ENCODE peak calls at places on chromosomes 2 and 18, in nine cellular contexts. A is heart right ventricle, G is tibial nerve, B is fibroblast of lung, Q is A549, M is MM.1S, S is retinal pigment epithelial cell, V is Panc1, T is bronchial epithelial cell. P is an unnamed sample.

GRCh38 chr2:100344433-100344832 is 22.1 kb upstream of the LONRF2 start:
- DNase-seq in A (no peak), G (no peak), B (no peak), Q (no peak), M (no peak), S (no peak), V (no peak), T (no peak), P (no peak)

GRCh38 chr18:44939037-44939665 is 258.5 kb downstream of the SETBP1 start:
- DNase-seq in A (no peak), G (no peak), B (no peak), Q (peak; percentile 5), M (no peak), S (no peak), V (no peak), T (peak; percentile 78), P (no peak)

GRCh38 chr2:3449936-3450335 is 69.4 kb downstream of the ADI1 start:
- DNase-seq in A (no peak), G (no peak), B (no peak), Q (no peak), M (no peak), S (no peak), V (no peak), T (no peak), P (no peak)

GRCh38 chr2:72000110-72000509 is 147.6 kb downstream of the CYP26B1 start:
- DNase-seq in A (no peak), G (no peak), B (no peak), Q (no peak), M (no peak), S (no peak), V (no peak), T (no peak), P (no peak)

GRCh38 chr2:236663267-236663666 is 93.6 kb downstream of the ACKR3 start:
- DNase-seq in A (peak; percentile 77), G (peak; percentile 49), B (peak; percentile 40), Q (no peak), M (no peak), S (peak; percentile 71), V (no peak), T (no peak), P (peak; percentile 26)

GRCh38 chr2:128623776-128624424 is 305.2 kb upstream of the HS6ST1 start:
- DNase-seq in A (no peak), G (no peak), B (peak; percentile 95), Q (no peak), M (peak; percentile 50), S (no peak), V (no peak), T (peak; percentile 39), P (peak; percentile 79)

GRCh38 chr2:110848519-110848918 is 116.1 kb downstream of the ACOXL start:
- DNase-seq in A (no peak), G (no peak), B (no peak), Q (no peak), M (no peak), S (no peak), V (no peak), T (no peak), P (no peak)

GRCh38 chr2:193670478-193670877 is 1475.7 kb upstream of the TMEFF2 start:
- DNase-seq in A (no peak), G (no peak), B (no peak), Q (no peak), M (no peak), S (no peak), V (no peak), T (no peak), P (no peak)

GRCh38 chr18:12060182-12060870 is 33.3 kb upstream of the ANKRD62 start:
- DNase-seq in A (no peak), G (no peak), B (no peak), Q (no peak), M (no peak), S (no peak), V (no peak), T (no peak), P (no peak)

GRCh38 chr2:197871780-197872456 is 67.5 kb downstream of the PLCL1 start:
- DNase-seq in A (no peak), G (no peak), B (no peak), Q (no peak), M (no peak), S (no peak), V (no peak), T (no peak), P (no peak)

GRCh38 chr2:120930236-120930635 is 194.6 kb downstream of the GLI2 start:
- DNase-seq in A (no peak), G (no peak), B (no peak), Q (no peak), M (no peak), S (no peak), V (no peak), T (no peak), P (no peak)

GRCh38 chr2:108612514-108613183 is 78.4 kb downstream of the LIMS1 start:
- DNase-seq in A (no peak), G (no peak), B (no peak), Q (no peak), M (peak; percentile 77), S (no peak), V (no peak), T (peak; percentile 95), P (no peak)

GRCh38 chr2:28956890-28957289 is 24.2 kb upstream of the TOGARAM2 start:
- DNase-seq in A (no peak), G (no peak), B (peak; percentile 26), Q (peak; percentile 28), M (no peak), S (no peak), V (no peak), T (no peak), P (peak; percentile 31)

GRCh38 chr2:208501217-208501616 is 94.6 kb downstream of the PTH2R start:
- DNase-seq in A (no peak), G (no peak), B (no peak), Q (no peak), M (no peak), S (no peak), V (no peak), T (peak; percentile 4), P (no peak)

GRCh38 chr18:63147010-63147409 is 172.6 kb downstream of the BCL2 start:
- DNase-seq in A (no peak), G (no peak), B (no peak), Q (no peak), M (no peak), S (no peak), V (no peak), T (no peak), P (no peak)

GRCh38 chr18:73842795-73843394 is 304.7 kb downstream of the FBXO15 start:
- DNase-seq in A (peak; percentile 38), G (peak; percentile 30), B (peak; percentile 64), Q (peak; percentile 40), M (peak; percentile 58), S (no peak), V (peak; percentile 22), T (peak; percentile 37), P (peak; percentile 41)

GRCh38 chr2:167140767-167141166 is 252.5 kb downstream of the XIRP2 start:
- DNase-seq in A (peak; percentile 61), G (no peak), B (peak; percentile 97), Q (peak; percentile 47), M (no peak), S (peak; percentile 100), V (peak; percentile 69), T (peak; percentile 99), P (peak; percentile 87)

GRCh38 chr2:164800572-164800971 is 41.1 kb downstream of the COBLL1 start:
- DNase-seq in A (no peak), G (no peak), B (no peak), Q (no peak), M (no peak), S (no peak), V (no peak), T (no peak), P (no peak)

GRCh38 chr2:239735131-239735828 is 289.9 kb downstream of the NDUFA10 start:
- DNase-seq in A (no peak), G (no peak), B (no peak), Q (no peak), M (no peak), S (no peak), V (no peak), T (no peak), P (no peak)
- TF ChIP-seq CTCF in A (no peak), G (no peak), B (no peak), Q (no peak), M (no peak), S (no peak), V (peak; percentile 31), T (no peak), P (no peak)

GRCh38 chr2:40095003-40095402 is 315.9 kb upstream of the THUMPD2 start:
- DNase-seq in A (no peak), G (no peak), B (peak; percentile 82), Q (peak; percentile 18), M (no peak), S (no peak), V (no peak), T (peak; percentile 86), P (peak; percentile 65)
- H3K4me3 ChIP-seq in A (no peak overlapping the region), G (no peak overlapping the region), B (no peak overlapping the region), Q (no peak overlapping the region), M (no peak overlapping the region), S (no peak overlapping the region), V (no peak overlapping the region), T (no peak overlapping the region), P (no peak overlapping the region)

GRCh38 chr2:9231291-9232165 is 24.9 kb downstream of the ASAP2 start:
- DNase-seq in A (no peak), G (no peak), B (no peak), Q (no peak), M (no peak), S (no peak), V (no peak), T (no peak), P (no peak)

GRCh38 chr2:9230881-9231280 is 24.3 kb downstream of the ASAP2 start:
- DNase-seq in A (no peak), G (no peak), B (no peak), Q (no peak), M (no peak), S (no peak), V (no peak), T (no peak), P (no peak)

GRCh38 chr2:9228781-9229469 is 22.3 kb downstream of the ASAP2 start:
- DNase-seq in A (no peak), G (no peak), B (no peak), Q (no peak), M (no peak), S (no peak), V (no peak), T (no peak), P (no peak)

GRCh38 chr2:9229470-9229820 is 22.8 kb downstream of the ASAP2 start:
- DNase-seq in A (no peak), G (no peak), B (no peak), Q (no peak), M (no peak), S (no peak), V (no peak), T (no peak), P (no peak)

GRCh38 chr2:9230051-9230802 is 23.6 kb downstream of the ASAP2 start:
- DNase-seq in A (peak; percentile 57), G (no peak), B (peak; percentile 67), Q (no peak), M (no peak), S (no peak), V (no peak), T (no peak), P (peak; percentile 87)
- TF ChIP-seq CTCF in A (no peak), G (no peak), B (peak; percentile 23), Q (no peak), M (no peak), S (no peak), V (no peak), T (no peak), P (peak; percentile 24)

DNA sequence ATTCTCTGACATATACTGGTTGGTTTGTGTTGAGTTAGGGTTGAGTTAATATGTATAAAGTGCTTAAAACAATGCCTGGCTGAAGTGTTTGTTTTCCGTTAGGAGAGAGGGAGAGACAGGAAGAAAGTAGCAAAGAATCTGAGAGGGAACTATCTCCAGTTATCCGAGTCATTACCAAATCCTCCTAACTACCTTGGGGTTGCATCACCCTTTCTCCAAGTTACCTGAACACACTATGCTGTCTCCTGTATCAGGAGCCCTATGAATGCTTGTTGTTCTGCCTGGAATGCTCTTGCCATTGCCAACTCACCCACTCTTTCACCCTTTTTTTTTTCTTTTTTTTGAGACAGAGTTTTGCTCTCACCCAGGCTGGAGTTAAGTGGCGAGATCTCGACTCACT is 47.9 kb upstream of the ITGAV start:
- DNase-seq in A (no peak), G (no peak), B (no peak), Q (no peak), M (no peak), S (no peak), V (no peak), T (peak; percentile 69), P (no peak)
- H3K4me3 ChIP-seq in A (no peak overlapping the region), G (no peak overlapping the region), B (no peak overlapping the region), Q (no peak overlapping the region), M (no peak overlapping the region), S (no peak overlapping the region), V (no peak overlapping the region), T (no peak overlapping the region), P (no peak overlapping the region)